ENCODE peak calls at places on chromosomes 5 and 9, in six cellular contexts. X is heart left ventricle, H is testis, P is ascending aorta, L is body of pancreas, F is fibroblast of lung. M is an unnamed sample. For H3K4me1, the result is how much of the 10 kb centered on the place peaks cover.

GRCh38 chr5:7827602-7828001 is 23.3 kb downstream of the CFAP90 start:
- DNase-seq in X (no peak), H (no peak), P (no peak), L (no peak), F (no peak), M (no peak)

GRCh38 chr5:80318212-80318611 is 1.6 kb upstream of the SPZ1 start:
- DNase-seq in X (no peak), H (peak), P (no peak), L (no peak), F (peak), M (peak)

GRCh38 chr5:114101153-114101552 is 260.7 kb upstream of the KCNN2 start:
- DNase-seq in X (no peak), H (peak), P (no peak), L (peak), F (peak), M (peak)

GRCh38 chr9:95284152-95284551 is 33.4 kb downstream of the FANCC start:
- DNase-seq in X (no peak), H (no peak), P (no peak), L (no peak), F (peak), M (no peak)

GRCh38 chr9:98442541-98442940 is 187.1 kb upstream of the TBC1D2 start:
- DNase-seq in X (no peak), H (no peak), P (no peak), L (no peak), F (no peak), M (no peak)

GRCh38 chr5:1744393-1745189 is 55.0 kb downstream of the MRPL36 start:
- DNase-seq in X (peak), H (no peak), P (no peak), L (peak), F (no peak), M (no peak)

GRCh38 chr5:59562756-59563389 is 330.7 kb downstream of the PDE4D start:
- DNase-seq in X (no peak), H (no peak), P (no peak), L (peak), F (peak), M (no peak)

GRCh38 chr5:115767424-115767823 is 49.0 kb downstream of the CDO1 start:
- DNase-seq in X (no peak), H (no peak), P (no peak), L (no peak), F (no peak), M (no peak)

GRCh38 chr5:142639455-142639854 is 46.4 kb downstream of the FGF1 start:
- DNase-seq in X (no peak), H (no peak), P (no peak), L (no peak), F (no peak), M (no peak)

GRCh38 chr5:176739461-176740051 is 70.8 kb upstream of the UNC5A start:
- DNase-seq in X (peak), H (no peak), P (no peak), L (no peak), F (no peak), M (no peak)

GRCh38 chr5:171419663-171420428 is 399 bp downstream of the FGF18 start:
- DNase-seq in X (peak), H (peak), P (no peak), L (peak), F (peak), M (peak)

GRCh38 chr5:115842089-115842881 is 550 bp downstream of the AP3S1 start:
- DNase-seq in X (peak), H (peak), P (no peak), L (peak), F (peak), M (no peak)

DNA sequence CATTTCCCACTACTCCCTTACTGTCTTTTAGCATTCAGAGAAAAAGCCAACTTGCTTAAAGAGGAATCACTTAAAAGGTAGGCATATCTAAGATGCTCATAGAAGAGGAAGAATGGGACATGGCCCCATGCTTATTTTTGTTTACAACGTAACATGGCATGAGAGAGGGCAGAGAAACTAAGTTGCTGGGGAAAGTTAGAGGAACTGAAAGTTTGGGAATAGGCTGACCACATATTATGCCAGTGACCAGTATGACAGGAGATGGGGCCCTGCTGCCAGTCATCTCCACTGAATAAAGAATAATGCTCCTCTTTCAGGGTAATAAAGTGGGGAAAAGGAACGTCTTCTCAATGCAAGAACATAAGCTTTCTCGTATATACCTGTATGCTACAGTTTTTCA is 1.9 kb downstream of the PLPP6 start:
- DNase-seq in X (no peak), H (no peak), P (no peak), L (no peak), F (no peak), M (no peak)
- H3K4me1 ChIP-seq in X (under half), H (under half), P (under half), L (under half), F (under half), M (under half)

GRCh38 chr5:137607771-137608170 is 108.6 kb upstream of the SPOCK1 start:
- DNase-seq in X (no peak), H (no peak), P (no peak), L (no peak), F (no peak), M (no peak)

GRCh38 chr5:137603891-137604290 is 104.8 kb upstream of the SPOCK1 start:
- DNase-seq in X (no peak), H (no peak), P (no peak), L (no peak), F (no peak), M (no peak)

GRCh38 chr5:137604348-137605095 is 105.4 kb upstream of the SPOCK1 start:
- DNase-seq in X (no peak), H (no peak), P (no peak), L (no peak), F (no peak), M (no peak)

GRCh38 chr5:137606401-137606800 is 107.3 kb upstream of the SPOCK1 start:
- DNase-seq in X (no peak), H (no peak), P (no peak), L (no peak), F (no peak), M (no peak)

DNA sequence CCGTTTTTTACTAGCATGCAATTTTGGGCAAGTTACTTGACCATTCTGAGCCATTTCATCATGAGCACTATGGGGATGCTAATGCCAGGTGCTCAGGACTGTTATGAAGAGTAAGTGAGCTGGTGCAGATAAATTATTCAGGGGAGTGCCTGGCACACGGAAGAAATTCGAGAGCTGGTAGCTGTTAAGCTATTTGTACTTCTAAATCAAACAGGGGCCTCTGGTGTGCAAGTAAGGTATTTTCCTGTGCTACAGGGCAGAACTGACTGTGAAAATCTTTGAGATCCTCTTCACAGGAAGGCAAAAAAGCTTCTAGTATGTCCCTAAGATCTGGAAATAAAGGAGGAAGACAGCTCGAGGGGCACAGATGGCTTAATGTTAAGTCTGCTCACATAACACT is 106.3 kb upstream of the SPOCK1 start:
- DNase-seq in X (no peak), H (no peak), P (no peak), L (no peak), F (no peak), M (peak)
- TF ChIP-seq CTCF in X (no peak), H (no peak), P (no peak), L (no peak), F (no peak), M (peak)

GRCh38 chr9:81687521-81688261 is 1.7 kb downstream of the TLE1 start:
- DNase-seq in X (peak), H (peak), P (no peak), L (peak), F (no peak), M (peak)
- H3K4me1 ChIP-seq in X (under half), H (under half), P (under half), L (under half), F (under half), M (under half)

DNA sequence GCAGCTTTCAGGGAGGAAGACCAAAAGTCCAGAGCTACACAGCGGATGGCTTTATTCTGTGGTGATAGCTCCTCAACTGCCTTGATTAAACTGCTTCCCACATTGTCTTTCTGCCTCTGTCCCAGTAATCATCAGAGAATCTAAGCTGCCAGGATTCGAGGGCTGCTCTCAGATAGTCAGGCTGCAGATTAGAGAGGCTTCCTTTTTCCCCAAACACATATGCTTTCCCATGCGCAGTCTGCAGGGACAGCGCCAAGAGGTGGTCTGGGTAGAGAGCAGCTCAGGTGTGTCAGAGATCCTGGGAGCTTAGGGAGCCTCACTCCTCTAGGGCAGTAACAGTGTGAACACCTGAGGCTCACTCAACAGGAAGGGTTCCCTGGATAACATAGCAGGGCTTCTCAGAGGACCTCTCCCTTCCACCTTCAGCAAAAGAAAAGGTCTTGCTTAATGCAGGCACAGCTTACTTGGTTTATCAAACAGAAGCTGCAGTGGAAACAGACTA is 439.8 kb upstream of the TLE4 start:
- DNase-seq in X (no peak), H (no peak), P (no peak), L (no peak), F (no peak), M (no peak)
- TF ChIP-seq CTCF in X (no peak), H (no peak), P (no peak), L (no peak), F (no peak), M (no peak)

DNA sequence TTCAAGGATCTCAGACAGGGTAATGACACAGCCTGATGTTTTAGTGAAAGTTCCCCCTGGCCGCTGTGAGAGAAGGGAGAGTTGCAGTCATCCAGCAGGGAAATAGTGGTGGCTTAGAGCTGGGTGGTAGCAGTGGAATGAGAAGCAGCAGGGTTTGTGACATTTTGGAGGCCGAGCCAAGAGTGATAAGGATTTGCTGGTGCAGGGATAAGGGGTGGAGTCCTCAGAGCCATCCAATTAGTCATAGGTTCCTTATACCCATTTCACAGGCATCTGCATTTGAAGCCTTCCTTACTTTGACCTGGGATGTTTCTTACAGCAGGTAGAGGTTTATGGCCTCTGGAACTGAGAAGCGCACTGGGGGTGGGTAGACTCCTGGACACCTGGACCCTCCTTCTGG is 12.8 kb downstream of the JADE2 start:
- DNase-seq in X (no peak), H (no peak), P (no peak), L (no peak), F (no peak), M (no peak)
- H3K4me1 ChIP-seq in X (under half), H (under half), P (under half), L (under half), F (under half), M (under half)

GRCh38 chr5:36442796-36443195 is 141.1 kb upstream of the RANBP3L start:
- DNase-seq in X (no peak), H (no peak), P (no peak), L (no peak), F (peak), M (no peak)
- TF ChIP-seq CTCF in X (no peak), H (no peak), P (no peak), L (no peak), F (no peak), M (no peak)

GRCh38 chr9:2021731-2022130 is 6.6 kb downstream of the SMARCA2 start:
- DNase-seq in X (no peak), H (no peak), P (no peak), L (no peak), F (no peak), M (no peak)
- H3K4me1 ChIP-seq in X (half or more), H (half or more), P (under half), L (half or more), F (under half), M (under half)